ENCODE peak calls at places on chromosomes 13 and 19, in four cellular contexts. O, W, J and U are unnamed samples.

GRCh38 chr19:57563547-57563946 is 3.9 kb upstream of the ZNF550 start:
- DNase-seq in W (no peak), J (no peak), O (no peak), U (no peak)

GRCh38 chr19:31135841-31136240 is 213.4 kb downstream of the TSHZ3 start:
- DNase-seq in W (no peak), O (no peak), J (no peak), U (no peak)

GRCh38 chr19:31885280-31885853 is 460.0 kb upstream of the ZNF507 start:
- DNase-seq in J (no peak), W (no peak), O (no peak), U (no peak)

GRCh38 chr13:99949657-99950413 is 21.7 kb downstream of the ZIC5 start:
- DNase-seq in J (no peak), O (no peak), W (no peak), U (no peak)

GRCh38 chr19:23093832-23094231 is 23.0 kb upstream of the ZNF730 start:
- DNase-seq in J (no peak), W (no peak), O (no peak), U (no peak)

GRCh38 chr19:4453232-4454179 is 4.1 kb downstream of the UBXN6 start:
- DNase-seq in J (no peak), W (no peak), O (no peak), U (no peak)

GRCh38 chr19:18046066-18046718 is 38.2 kb downstream of the ARRDC2 start:
- DNase-seq in O (no peak), J (no peak), W (no peak), U (no peak)

GRCh38 chr13:30353601-30354000 is 46.2 kb upstream of the KATNAL1 start:
- DNase-seq in O (no peak), W (no peak), J (no peak), U (no peak)

GRCh38 chr13:34458756-34459462 is 483.2 kb upstream of the NBEA start:
- DNase-seq in O (no peak), J (no peak), W (peak; percentile 29), U (no peak)

GRCh38 chr13:22235285-22235949 is 564.5 kb downstream of the FGF9 start:
- DNase-seq in O (no peak), J (no peak), W (no peak), U (no peak)

GRCh38 chr19:39408392-39409206 is 2.0 kb downstream of the ZFP36 start:
- DNase-seq in W (peak; percentile 43), O (no peak), J (no peak), U (peak; percentile 100)

GRCh38 chr19:33382006-33382405 is 8.5 kb downstream of the CEBPG start:
- DNase-seq in W (no peak), O (no peak), J (no peak), U (no peak)

GRCh38 chr19:49113762-49114629 is at the start of gene LIN7B:
- DNase-seq in O (no peak), W (peak; percentile 70), J (peak; percentile 94), U (no peak)

GRCh38 chr13:110216403-110217041 is 90.4 kb downstream of the COL4A1 start:
- DNase-seq in J (no peak), W (peak; percentile 45), O (no peak), U (no peak)

GRCh38 chr13:99000137-99000536 is 22.3 kb upstream of the DOCK9 start:
- DNase-seq in W (no peak), J (no peak), O (no peak), U (no peak)

GRCh38 chr19:1254081-1254527 is 5.7 kb downstream of the MIDN start:
- DNase-seq in W (peak; percentile 69), J (no peak), O (no peak), U (no peak)

GRCh38 chr13:108834193-108834592 is 204.8 kb downstream of the MYO16 start:
- DNase-seq in O (no peak), J (no peak), W (no peak), U (no peak)

GRCh38 chr13:74755065-74755464 is 620.9 kb upstream of the KLF12 start:
- DNase-seq in J (no peak), W (no peak), O (no peak), U (no peak)

GRCh38 chr19:3932931-3933810 is at the start of gene NMRK2:
- DNase-seq in O (no peak), J (no peak), W (no peak), U (no peak)

GRCh38 chr13:99895428-99895998 is 76.1 kb downstream of the ZIC5 start:
- DNase-seq in J (no peak), W (no peak), O (no peak), U (no peak)

GRCh38 chr19:1250374-1251232 is 2.2 kb downstream of the MIDN start:
- DNase-seq in J (no peak), O (no peak), W (peak; percentile 63), U (no peak)

GRCh38 chr13:23899555-23899954 is 2.3 kb upstream of the C1QTNF9B start:
- DNase-seq in O (peak; percentile 61), J (no peak), W (no peak), U (no peak)

GRCh38 chr19:18436651-18437478 is 1.1 kb downstream of the ISYNA1 start:
- DNase-seq in J (peak; percentile 80), W (peak; percentile 85), O (no peak), U (no peak)

GRCh38 chr13:31663880-31664585 is 75.3 kb upstream of the RXFP2 start:
- DNase-seq in J (no peak), O (no peak), W (no peak), U (no peak)

GRCh38 chr19:58543826-58544590 is at the start of gene TRIM28:
- DNase-seq in J (peak; percentile 100), W (peak; percentile 100), O (peak; percentile 99), U (peak; percentile 97)

GRCh38 chr13:46797468-46798237 is 692 bp upstream of the ESD start:
- DNase-seq in W (peak; percentile 16), J (no peak), O (no peak), U (no peak)

GRCh38 chr13:65149687-65150086 is 2080.4 kb downstream of the PCDH9 start:
- DNase-seq in W (no peak), O (no peak), J (no peak), U (no peak)

GRCh38 chr19:32392142-32392541 is 13.4 kb upstream of the DPY19L3 start:
- DNase-seq in O (no peak), W (no peak), J (no peak), U (no peak)

GRCh38 chr13:40440990-40441820 is 225.2 kb downstream of the FOXO1 start:
- DNase-seq in W (peak; percentile 69), O (no peak), J (no peak), U (no peak)

GRCh38 chr19:54708781-54709180 is 15.5 kb upstream of the KIR3DL3 start:
- DNase-seq in O (no peak), W (no peak), J (no peak), U (no peak)

GRCh38 chr19:5961969-5962945 is 15.7 kb downstream of the RANBP3 start:
- DNase-seq in J (no peak), O (no peak), W (no peak), U (no peak)

GRCh38 chr19:16540948-16541347 is 1.3 kb downstream of the CHERP start:
- DNase-seq in W (no peak), J (no peak), O (no peak), U (no peak)

GRCh38 chr19:16541526-16542044 is 652 bp downstream of the CHERP start:
- DNase-seq in W (no peak), O (no peak), J (no peak), U (no peak)

GRCh38 chr19:16544468-16545231 is 2.4 kb upstream of the CHERP start:
- DNase-seq in J (no peak), O (no peak), W (no peak), U (no peak)

GRCh38 chr19:16542894-16543498 is 759 bp upstream of the CHERP start:
- DNase-seq in O (no peak), J (no peak), W (no peak), U (no peak)

GRCh38 chr19:16542045-16542893 is at the start of gene CHERP:
- DNase-seq in J (peak; percentile 67), O (peak; percentile 70), W (peak; percentile 95), U (peak; percentile 38)
- TF ChIP-seq CTCF in J (no peak), O (no peak), W (peak; percentile 19), U (no peak)

DNA sequence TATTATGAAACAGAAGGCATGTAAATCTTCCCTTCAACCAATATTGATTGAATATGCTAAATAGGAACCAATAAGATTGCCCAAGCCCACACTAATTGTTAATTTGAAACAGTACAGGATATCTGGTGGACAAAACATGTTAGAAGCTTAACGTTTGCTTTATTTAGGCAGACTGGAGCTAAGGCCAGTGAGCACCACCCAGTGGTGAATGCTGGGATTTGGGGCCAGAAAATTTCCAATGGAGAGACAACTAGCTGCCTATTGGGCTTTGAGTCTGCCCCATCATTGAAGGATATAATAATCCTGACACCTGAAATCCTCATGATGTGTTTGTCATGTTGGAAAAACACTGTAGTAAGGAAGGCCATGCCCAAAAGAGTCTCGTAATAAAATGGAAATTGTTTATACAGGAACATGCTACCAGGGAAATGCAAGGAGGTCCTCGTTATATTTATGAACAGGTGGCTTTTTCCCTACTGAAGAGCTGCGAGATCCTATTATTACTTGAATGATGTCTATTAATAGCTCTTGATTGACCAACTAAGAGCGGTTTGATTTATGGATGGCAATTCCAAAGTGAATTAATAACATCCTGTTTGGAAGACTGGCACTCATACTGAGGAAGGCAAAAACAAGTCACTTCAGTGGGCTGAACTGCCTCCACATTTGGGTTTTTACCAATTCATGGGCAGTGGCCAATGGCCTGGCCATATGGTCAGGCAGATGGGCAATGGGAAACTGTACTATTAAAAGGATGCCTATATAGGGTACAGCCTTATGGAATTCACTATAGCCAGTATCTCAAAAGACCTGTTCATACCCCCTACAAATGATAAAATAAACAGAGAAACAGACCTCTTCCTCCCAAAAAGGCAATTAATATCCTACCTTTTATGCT is 8.7 kb downstream of the SIGLECL1 start:
- DNase-seq in J (peak; percentile 43), O (no peak), W (no peak), U (peak; percentile 20)
- TF ChIP-seq CTCF in J (peak; percentile 56), O (peak; percentile 70), W (no peak), U (peak; percentile 81)

DNA sequence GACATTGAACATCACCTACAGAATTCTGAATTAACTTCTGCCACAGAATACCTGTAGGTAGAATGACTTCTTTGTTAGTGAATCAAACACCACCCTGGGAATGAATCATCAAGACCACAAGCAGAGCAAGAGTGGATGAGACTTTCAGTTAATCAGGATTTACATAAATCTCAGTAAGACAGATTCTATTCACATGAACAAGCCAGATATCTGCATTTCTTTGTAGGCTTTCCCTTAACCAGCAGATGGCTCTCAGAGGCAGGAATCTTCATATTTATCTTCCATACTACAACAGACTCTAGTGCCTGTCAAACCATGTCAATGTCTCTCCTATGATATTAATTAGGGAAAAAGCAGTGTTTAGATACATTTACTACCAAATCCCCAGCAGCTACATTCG is 412.1 kb downstream of the KLF12 start:
- DNase-seq in W (no peak), O (peak; percentile 8), J (no peak), U (no peak)
- TF ChIP-seq CTCF in W (no peak), O (peak; percentile 58), J (peak; percentile 35), U (peak; percentile 13)

GRCh38 chr19:46766569-46767317 is 20.5 kb upstream of the STRN4 start:
- DNase-seq in O (no peak), J (no peak), W (no peak), U (no peak)
- TF ChIP-seq CTCF in O (peak; percentile 68), J (peak; percentile 87), W (no peak), U (peak; percentile 88)

DNA sequence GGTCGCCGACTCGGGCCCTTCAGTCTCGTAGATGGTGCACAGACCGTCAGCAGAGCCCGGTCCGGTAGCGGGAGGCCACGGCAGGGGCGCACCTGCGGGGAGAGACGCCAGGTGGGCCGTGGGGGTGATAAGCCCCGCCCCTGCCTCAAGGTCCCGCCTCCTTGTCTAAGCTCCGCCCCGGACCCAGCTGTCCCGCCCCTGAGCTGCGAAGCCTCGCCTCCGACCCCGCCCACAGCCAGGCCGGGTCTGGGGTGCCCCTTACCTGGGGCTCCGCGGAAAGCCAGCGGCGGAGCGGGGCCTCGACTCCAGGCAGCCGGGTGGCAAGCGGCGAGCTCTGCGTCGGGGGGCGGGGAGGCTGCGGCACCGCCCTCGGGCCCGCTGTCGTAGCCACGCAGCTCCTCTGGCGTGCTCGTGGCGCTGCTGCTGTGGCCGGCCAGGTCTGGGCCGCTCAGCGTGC is 4.7 kb downstream of the PRR36 start:
- DNase-seq in O (no peak), W (peak; percentile 64), J (no peak), U (no peak)
- TF ChIP-seq CTCF in O (no peak), W (no peak), J (no peak), U (peak; percentile 73)